ENCODE peak calls at places on chromosomes 7 and 10, in seven cellular contexts. E is kidney, P is aorta, Z is spleen, Q is transverse colon, I is HCT116, G is tibial artery. X is an unnamed sample. For H3K9me3, the result is how much of the 10 kb centered on the place peaks cover.

GRCh38 chr7:123410273-123410928 is 124.0 kb downstream of the IQUB start:
- DNase-seq in G (no peak), P (peak), Z (no peak), I (no peak), Q (no peak), E (no peak), X (no peak)

GRCh38 chr10:74039561-74040145 is 41.7 kb downstream of the VCL start:
- DNase-seq in G (peak), I (no peak), Q (peak), E (no peak), P (no peak), Z (no peak), X (no peak)

GRCh38 chr7:30466266-30466665 is 12.3 kb downstream of the NOD1 start:
- DNase-seq in G (no peak), E (no peak), Q (no peak), P (no peak), I (no peak), Z (no peak), X (no peak)

GRCh38 chr7:96080021-96080420 is 241.9 kb downstream of the SLC25A13 start:
- DNase-seq in G (no peak), P (no peak), Q (no peak), Z (no peak), I (no peak), E (no peak), X (no peak)

GRCh38 chr10:129467346-129468119 is 492 bp downstream of the MGMT start:
- DNase-seq in G (no peak), I (no peak), E (no peak), P (no peak), Q (peak), Z (no peak), X (no peak)

GRCh38 chr10:61735879-61736278 is 73.2 kb downstream of the CABCOCO1 start:
- DNase-seq in E (no peak), G (no peak), Q (no peak), Z (no peak), I (no peak), P (no peak), X (no peak)

GRCh38 chr10:49370326-49371100 is 25.4 kb downstream of the DRGX start:
- DNase-seq in G (no peak), P (no peak), Q (no peak), E (no peak), I (no peak), Z (no peak), X (no peak)

GRCh38 chr10:14588084-14588937 is 186.4 kb downstream of the FAM107B start:
- DNase-seq in Z (no peak), I (no peak), Q (no peak), E (no peak), P (peak), G (no peak), X (no peak)

GRCh38 chr10:76433161-76434005 is 1002.0 kb downstream of the LRMDA start:
- DNase-seq in I (no peak), G (no peak), Z (no peak), Q (no peak), E (no peak), P (no peak), X (no peak)

GRCh38 chr10:100507357-100507732 is 12.3 kb downstream of the SEC31B start:
- DNase-seq in Z (no peak), I (no peak), Q (no peak), G (no peak), P (no peak), E (no peak), X (no peak)

GRCh38 chr10:7275761-7276440 is 134.9 kb downstream of the SFMBT2 start:
- DNase-seq in Z (no peak), P (no peak), G (no peak), I (no peak), E (no peak), Q (no peak), X (no peak)

GRCh38 chr10:51886438-51887068 is 187.2 kb upstream of the CSTF2T start:
- DNase-seq in P (no peak), E (no peak), Q (no peak), Z (no peak), I (no peak), G (no peak), X (no peak)

GRCh38 chr7:104650991-104651680 is 322.7 kb downstream of the LHFPL3 start:
- DNase-seq in Q (peak), Z (no peak), E (no peak), P (no peak), G (no peak), I (no peak), X (no peak)

GRCh38 chr10:108545921-108546320 is 1377.4 kb downstream of the XPNPEP1 start:
- DNase-seq in I (no peak), P (no peak), E (no peak), G (no peak), Z (no peak), Q (no peak), X (no peak)

GRCh38 chr10:98667081-98667480 is 220.3 kb upstream of the HPS1 start:
- DNase-seq in Z (no peak), G (no peak), Q (no peak), P (no peak), E (no peak), I (no peak), X (no peak)

GRCh38 chr7:44535348-44536064 is 5.6 kb downstream of the NPC1L1 start:
- DNase-seq in P (no peak), E (no peak), Z (peak), G (no peak), I (no peak), Q (no peak), X (no peak)

GRCh38 chr7:100885440-100886141 is 3.9 kb downstream of the UFSP1 start:
- DNase-seq in G (no peak), I (no peak), Q (no peak), Z (no peak), P (no peak), E (no peak), X (no peak)

GRCh38 chr10:71390435-71390820 is 6.3 kb upstream of the CDH23 start:
- DNase-seq in E (no peak), I (no peak), G (no peak), Q (no peak), P (no peak), Z (no peak), X (no peak)

GRCh38 chr10:90579602-90580242 is 278.1 kb downstream of the HTR7 start:
- DNase-seq in Z (no peak), I (peak), P (no peak), Q (no peak), G (no peak), E (no peak), X (no peak)

GRCh38 chr7:140347218-140347617 is 51.1 kb downstream of the SLC37A3 start:
- DNase-seq in G (no peak), P (no peak), E (no peak), I (no peak), Z (no peak), Q (no peak), X (no peak)
- H3K9me3 ChIP-seq in G (under half), P (under half), E (under half), I (under half), Z (under half), Q (under half), X (under half)

DNA sequence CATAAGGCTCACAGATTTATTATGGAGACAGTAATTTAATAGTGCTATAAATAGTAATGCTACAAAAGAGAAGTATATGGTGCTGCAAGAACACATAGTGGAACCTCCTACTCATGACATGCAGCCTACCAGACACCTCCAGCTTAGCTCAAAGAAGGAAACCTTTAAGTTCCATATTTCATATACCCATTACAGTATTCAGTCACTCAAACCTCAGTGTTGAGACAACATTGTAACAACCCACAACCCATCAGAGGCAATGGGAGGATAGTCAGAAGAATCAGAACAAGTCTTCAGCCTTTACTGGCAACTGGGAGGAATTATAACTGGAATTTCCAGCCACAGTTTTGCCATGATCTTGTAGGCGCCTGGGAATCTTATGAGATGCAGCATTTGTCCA is 186.3 kb upstream of the VSTM2A start:
- DNase-seq in Z (no peak), P (no peak), E (no peak), G (no peak), I (no peak), Q (no peak), X (no peak)
- H3K9me3 ChIP-seq in Z (under half), P (under half), E (under half), G (under half), I (under half), Q (under half), X (under half)

DNA sequence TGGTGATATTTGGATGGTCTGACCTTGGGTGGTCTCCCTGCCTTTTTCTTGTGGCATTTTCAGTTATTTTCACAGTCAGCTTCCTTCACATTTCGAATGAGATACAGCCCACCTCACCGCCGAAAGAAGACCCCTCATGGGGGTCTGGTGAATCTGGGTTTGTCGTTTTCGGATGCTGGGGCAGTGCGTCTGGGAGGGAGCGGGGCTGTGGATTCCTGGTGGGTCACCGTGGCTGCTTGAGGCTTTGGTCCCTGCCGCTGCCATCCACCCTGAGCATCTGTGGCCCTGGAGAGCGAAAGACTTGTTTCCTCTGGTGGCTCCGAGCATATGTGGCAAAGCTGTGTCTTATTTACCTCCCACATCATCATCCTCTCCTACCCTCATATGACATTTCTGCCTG is 43.1 kb downstream of the LHPP start:
- DNase-seq in Z (peak), P (no peak), E (no peak), G (no peak), I (no peak), Q (no peak), X (no peak)
- H3K9me3 ChIP-seq in Z (under half), P (under half), E (under half), G (under half), I (under half), Q (under half), X (under half)

DNA sequence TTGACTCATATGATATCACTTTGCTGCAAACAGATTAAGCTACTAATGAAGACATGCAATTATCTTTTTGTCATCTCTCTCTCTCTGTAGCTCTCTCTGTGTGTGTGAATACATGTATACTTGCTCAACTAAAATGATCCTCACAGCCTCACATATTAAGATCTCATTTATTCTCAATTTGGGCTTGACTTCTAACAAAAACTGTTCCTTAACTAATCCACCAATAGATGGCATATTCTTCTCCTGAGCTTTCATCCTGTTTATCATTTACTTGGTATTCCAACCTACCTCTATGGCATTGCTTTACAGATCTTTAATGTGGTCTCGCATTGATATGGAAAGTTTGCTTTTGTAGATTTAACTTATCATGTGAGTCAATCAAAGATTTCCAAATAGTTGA is 540.4 kb downstream of the CNTNAP2 start:
- DNase-seq in E (no peak), Q (no peak), G (no peak), I (no peak), Z (no peak), P (no peak), X (no peak)
- H3K9me3 ChIP-seq in E (under half), Q (under half), G (under half), I (under half), Z (under half), P (under half), X (under half)

GRCh38 chr7:57344957-57345356 is 105.0 kb upstream of the ZNF716 start:
- DNase-seq in P (no peak), Z (no peak), G (no peak), Q (no peak), I (no peak), E (no peak), X (no peak)
- H3K9me3 ChIP-seq in P (under half), Z (half or more), G (under half), Q (under half), I (under half), E (under half), X (under half)

DNA sequence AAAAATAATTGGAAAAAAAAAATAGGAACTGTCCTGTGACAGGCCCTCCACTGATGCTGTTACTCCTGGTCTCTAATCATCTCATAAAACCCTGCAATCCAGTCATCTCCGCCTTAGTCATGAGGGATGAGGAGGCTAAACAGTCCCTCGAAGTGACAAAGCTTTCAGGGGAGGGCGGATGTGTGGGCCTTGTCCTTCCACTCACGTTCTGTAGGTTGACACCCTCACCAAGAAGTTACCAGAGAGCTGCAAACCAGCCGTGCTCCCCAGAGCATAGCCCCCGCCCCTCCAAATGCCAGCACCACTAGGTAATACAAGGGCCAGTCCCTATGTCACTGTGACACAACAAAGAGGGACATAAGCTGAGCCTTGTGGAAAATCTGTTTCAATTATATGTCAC is 11.9 kb downstream of the COBL start:
- DNase-seq in G (no peak), P (no peak), Z (no peak), I (no peak), Q (no peak), E (no peak), X (no peak)
- H3K9me3 ChIP-seq in G (under half), P (under half), Z (under half), I (under half), Q (under half), E (under half), X (under half)

X was measured in T-helper 17 cell.